ENCODE peak calls at places on chromosomes 12 and 14, in seven cellular contexts. Y, K, V, F, N, H and M are unnamed samples.

GRCh38 chr12:70645494-70646317 is 8.5 kb upstream of the PTPRB start:
- DNase-seq in Y (no peak), K (peak; percentile 74), V (no peak), F (peak; percentile 50), N (no peak), H (peak; percentile 79), M (no peak)

GRCh38 chr12:24756479-24757024 is 192.3 kb downstream of the BCAT1 start:
- DNase-seq in Y (no peak), K (no peak), V (no peak), F (no peak), N (no peak), H (no peak), M (no peak)

GRCh38 chr14:34554540-34555250 is 15.2 kb upstream of the EAPP start:
- DNase-seq in Y (no peak), K (no peak), V (no peak), F (no peak), N (peak; percentile 40), H (no peak), M (no peak)

GRCh38 chr12:77754086-77754485 is 76.6 kb upstream of the NAV3 start:
- DNase-seq in Y (no peak), K (no peak), V (no peak), F (no peak), N (no peak), H (no peak), M (no peak)

GRCh38 chr12:16168078-16168477 is 109.4 kb downstream of the SLC15A5 start:
- DNase-seq in Y (no peak), K (no peak), V (no peak), F (no peak), N (no peak), H (no peak), M (no peak)

GRCh38 chr12:3747543-3747942 is 5.4 kb downstream of the CRACR2A start:
- DNase-seq in Y (no peak), K (no peak), V (no peak), F (no peak), N (no peak), H (no peak), M (no peak)

GRCh38 chr12:97194551-97194950 is 268.1 kb upstream of the RMST start:
- DNase-seq in Y (no peak), K (no peak), V (no peak), F (no peak), N (no peak), H (peak; percentile 61), M (no peak)

GRCh38 chr12:121330692-121331091 is 21.5 kb downstream of the ANAPC5 start:
- DNase-seq in Y (no peak), K (no peak), V (no peak), F (no peak), N (no peak), H (no peak), M (no peak)

GRCh38 chr14:71320734-71321555 is 413.7 kb downstream of the PCNX1 start:
- DNase-seq in Y (peak; percentile 44), K (no peak), V (peak; percentile 73), F (peak; percentile 63), N (peak; percentile 70), H (no peak), M (peak; percentile 72)

GRCh38 chr12:53965251-53966069 is 7.5 kb upstream of the HOXC11 start:
- DNase-seq in Y (no peak), K (no peak), V (no peak), F (no peak), N (no peak), H (no peak), M (no peak)

GRCh38 chr14:67532998-67533753 is at the start of gene PLEKHH1:
- DNase-seq in Y (peak; percentile 28), K (no peak), V (peak; percentile 35), F (peak; percentile 92), N (peak; percentile 16), H (no peak), M (peak; percentile 26)

GRCh38 chr14:57388072-57388471 is 2.3 kb upstream of the NAA30 start:
- DNase-seq in Y (no peak), K (no peak), V (no peak), F (no peak), N (no peak), H (no peak), M (no peak)

GRCh38 chr14:26707234-26707633 is 109.4 kb upstream of the NOVA1 start:
- DNase-seq in Y (no peak), K (no peak), V (no peak), F (no peak), N (no peak), H (no peak), M (no peak)

GRCh38 chr14:90305176-90305601 is 26.6 kb downstream of the NRDE2 start:
- DNase-seq in Y (no peak), K (no peak), V (no peak), F (no peak), N (no peak), H (no peak), M (no peak)

GRCh38 chr14:90871605-90872233 is 55.5 kb upstream of the TTC7B start:
- DNase-seq in Y (no peak), K (no peak), V (no peak), F (no peak), N (no peak), H (peak; percentile 61), M (no peak)

GRCh38 chr12:19683178-19683927 is 244.1 kb downstream of the AEBP2 start:
- DNase-seq in Y (no peak), K (no peak), V (no peak), F (no peak), N (no peak), H (no peak), M (no peak)

GRCh38 chr12:65015850-65016249 is 105.3 kb downstream of the WIF1 start:
- DNase-seq in Y (no peak), K (no peak), V (no peak), F (no peak), N (no peak), H (no peak), M (no peak)

GRCh38 chr12:40188558-40189320 is 36.1 kb upstream of the LRRK2 start:
- DNase-seq in Y (no peak), K (no peak), V (no peak), F (no peak), N (no peak), H (no peak), M (no peak)

GRCh38 chr14:37721976-37722659 is 126.7 kb downstream of the TTC6 start:
- DNase-seq in Y (no peak), K (no peak), V (no peak), F (no peak), N (no peak), H (peak; percentile 73), M (no peak)

GRCh38 chr14:51582437-51582836 is 69.3 kb upstream of the FRMD6 start:
- DNase-seq in Y (no peak), K (no peak), V (no peak), F (no peak), N (no peak), H (no peak), M (no peak)

GRCh38 chr14:104137297-104138097 is 890 bp upstream of the KIF26A start:
- DNase-seq in Y (peak; percentile 36), K (no peak), V (peak; percentile 49), F (peak; percentile 42), N (peak; percentile 43), H (no peak), M (peak; percentile 53)

GRCh38 chr14:104138891-104139459 is 588 bp downstream of the KIF26A start:
- DNase-seq in Y (no peak), K (no peak), V (no peak), F (no peak), N (no peak), H (no peak), M (no peak)

GRCh38 chr14:104136472-104137296 is 1.7 kb upstream of the KIF26A start:
- DNase-seq in Y (no peak), K (no peak), V (no peak), F (no peak), N (no peak), H (no peak), M (peak; percentile 4)

GRCh38 chr14:104139460-104140212 is 1.2 kb downstream of the KIF26A start:
- DNase-seq in Y (no peak), K (no peak), V (no peak), F (no peak), N (no peak), H (no peak), M (peak; percentile 4)

GRCh38 chr14:104138098-104138890 is at the start of gene KIF26A:
- DNase-seq in Y (no peak), K (no peak), V (no peak), F (no peak), N (no peak), H (no peak), M (no peak)
- H3K27me3 ChIP-seq in Y (peaks cover 10% of the 10 kb centered on the region), K (peaks cover 25% of the 10 kb centered on the region), V (no peaks in the 10 kb centered on the region), F (no peaks in the 10 kb centered on the region), N (no peaks in the 10 kb centered on the region), H (peaks cover 77% of the 10 kb centered on the region), M (no peaks in the 10 kb centered on the region)

DNA sequence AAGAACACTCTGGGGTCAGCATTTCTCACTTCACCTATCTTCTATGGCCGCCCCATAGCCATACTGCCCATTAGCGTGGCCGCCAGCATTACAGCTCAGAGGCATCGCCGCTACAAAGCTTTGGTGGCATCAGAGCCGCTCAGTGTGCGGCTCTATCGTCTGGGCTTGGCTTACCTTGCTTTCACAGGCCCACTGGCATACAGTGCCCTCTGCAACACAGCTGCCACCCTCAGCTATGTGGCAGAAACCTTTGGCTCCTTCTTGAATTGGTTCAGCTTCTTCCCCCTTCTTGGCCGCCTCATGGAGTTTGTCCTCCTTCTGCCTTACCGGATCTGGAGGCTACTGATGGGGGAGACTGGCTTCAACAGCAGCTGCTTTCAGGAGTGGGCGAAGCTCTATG is 2.6 kb downstream of the DNAJC22 start:
- DNase-seq in Y (no peak), K (no peak), V (no peak), F (no peak), N (no peak), H (no peak), M (no peak)
- H3K27me3 ChIP-seq in Y (peaks cover 28% of the 10 kb centered on the region), K (peaks cover 22% of the 10 kb centered on the region), V (peaks cover 46% of the 10 kb centered on the region), F (no peaks in the 10 kb centered on the region), N (peaks cover 29% of the 10 kb centered on the region), H (peaks cover 23% of the 10 kb centered on the region), M (peaks cover 41% of the 10 kb centered on the region)

DNA sequence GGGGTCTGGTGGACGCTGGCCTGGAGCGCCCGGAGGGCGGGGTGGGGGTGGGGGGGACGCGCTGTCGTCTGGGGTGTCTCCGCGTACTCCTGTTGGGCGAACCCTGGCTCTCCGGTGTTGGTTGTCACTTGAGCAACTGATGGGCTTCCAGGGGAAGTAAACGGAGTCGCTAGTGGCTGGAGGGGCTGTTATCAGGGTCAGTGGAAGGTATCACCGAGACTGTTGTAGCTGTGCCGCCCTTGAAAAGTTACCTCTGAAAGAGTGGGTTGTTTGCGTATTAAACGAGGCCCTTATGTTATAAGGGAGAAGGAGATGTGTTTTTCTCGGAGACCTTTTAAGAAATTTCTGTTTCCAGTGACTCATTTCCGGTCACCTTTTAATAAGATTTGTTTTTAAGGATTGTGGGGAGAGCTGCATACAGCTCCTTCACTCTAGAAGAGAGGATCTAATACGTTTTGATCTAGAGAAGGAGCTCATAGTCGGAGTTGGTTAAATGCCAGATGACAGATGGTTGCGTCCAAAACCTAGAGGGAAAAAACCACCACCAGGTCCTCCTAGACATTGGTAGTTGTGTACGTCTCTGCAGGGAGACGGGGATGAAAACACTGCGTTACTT is 699 bp upstream of the DBX2 start:
- DNase-seq in Y (no peak), K (no peak), V (no peak), F (no peak), N (no peak), H (no peak), M (no peak)
- H3K27me3 ChIP-seq in Y (peaks cover 7% of the 10 kb centered on the region), K (peaks cover 12% of the 10 kb centered on the region), V (no peaks in the 10 kb centered on the region), F (no peaks in the 10 kb centered on the region), N (peaks cover 16% of the 10 kb centered on the region), H (peaks cover 22% of the 10 kb centered on the region), M (no peaks in the 10 kb centered on the region)

DNA sequence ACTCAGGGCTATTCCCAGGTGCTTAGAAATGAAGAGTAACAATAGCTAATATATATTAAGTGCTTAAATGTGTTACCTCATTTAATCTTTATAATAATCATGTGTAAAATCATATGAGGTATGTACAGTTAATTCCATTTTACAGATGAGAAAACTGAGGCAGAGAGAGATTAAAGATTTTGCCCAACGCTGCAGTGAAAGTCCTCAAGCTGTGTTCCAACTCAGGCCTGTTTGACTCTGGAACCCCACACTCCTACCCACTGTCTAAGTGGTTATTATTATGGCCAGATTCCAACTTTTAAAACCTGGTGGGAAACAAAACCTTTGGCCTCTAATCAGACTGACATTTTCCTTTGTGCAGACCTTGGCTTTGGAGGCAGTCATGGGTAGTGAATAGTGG is 10.2 kb downstream of the CMTM5 start:
- DNase-seq in Y (no peak), K (no peak), V (no peak), F (no peak), N (no peak), H (no peak), M (no peak)
- H3K27me3 ChIP-seq in Y (no peaks in the 10 kb centered on the region), K (no peaks in the 10 kb centered on the region), V (no peaks in the 10 kb centered on the region), F (no peaks in the 10 kb centered on the region), N (no peaks in the 10 kb centered on the region), H (peaks cover 13% of the 10 kb centered on the region), M (no peaks in the 10 kb centered on the region)